ENCODE peak calls at places on chromosomes 2 and 18, in nine cellular contexts. K is right cardiac atrium, P is neural progenitor cell, A is lower lobe of right lung, V is aorta, R is fibroblast of lung, J is BE2C, I is HCT116, F is right lobe of liver. W is an unnamed sample.

GRCh38 chr2:236955675-236956618 is 129.7 kb upstream of the COPS8 start:
- DNase-seq in R (peak; percentile 47), I (no peak), P (peak; percentile 25), J (no peak), A (no peak), V (no peak), K (no peak), F (no peak), W (no peak)

GRCh38 chr2:76512421-76512820 is 801.7 kb upstream of the GCFC2 start:
- DNase-seq in K (no peak), J (no peak), P (no peak), F (no peak), I (no peak), V (no peak), R (no peak), A (no peak), W (no peak)

GRCh38 chr2:11395971-11396689 is 51.7 kb upstream of the ROCK2 start:
- DNase-seq in R (no peak), J (no peak), A (no peak), V (no peak), P (no peak), K (no peak), F (no peak), I (no peak), W (no peak)

GRCh38 chr2:209476367-209477191 is 52.7 kb downstream of the MAP2 start:
- DNase-seq in K (no peak), J (peak; percentile 36), V (no peak), I (no peak), P (no peak), A (no peak), F (no peak), R (peak; percentile 86), W (no peak)

GRCh38 chr2:147449323-147450080 is 395.3 kb upstream of the ACVR2A start:
- DNase-seq in R (peak; percentile 20), I (no peak), P (peak; percentile 76), A (no peak), J (no peak), V (no peak), F (no peak), K (no peak), W (no peak)

GRCh38 chr18:48433541-48433940 is 24.4 kb upstream of the ZBTB7C start:
- DNase-seq in V (no peak), I (no peak), J (no peak), R (peak; percentile 12), K (no peak), F (no peak), A (no peak), P (no peak), W (no peak)

GRCh38 chr2:239803102-239803763 is 221.9 kb downstream of the NDUFA10 start:
- DNase-seq in A (no peak), F (no peak), R (no peak), P (no peak), V (peak; percentile 40), K (peak; percentile 5), J (no peak), I (no peak), W (no peak)

GRCh38 chr2:149827585-149828156 is 240.1 kb upstream of the MMADHC start:
- DNase-seq in A (no peak), F (no peak), V (no peak), J (peak; percentile 10), K (no peak), P (no peak), R (peak; percentile 14), I (no peak), W (no peak)

GRCh38 chr2:35526741-35527140 is 828.8 kb upstream of the CRIM1 start:
- DNase-seq in J (no peak), I (no peak), K (no peak), R (peak; percentile 22), A (no peak), F (no peak), V (no peak), P (peak; percentile 15), W (no peak)

GRCh38 chr2:33521791-33522281 is 45.4 kb downstream of the RASGRP3 start:
- DNase-seq in K (no peak), F (no peak), V (no peak), J (no peak), R (peak; percentile 88), A (no peak), I (no peak), P (no peak), W (no peak)

GRCh38 chr2:39379643-39380524 is 57.2 kb downstream of the MAP4K3 start:
- DNase-seq in V (no peak), K (no peak), R (peak; percentile 61), F (no peak), P (peak; percentile 43), A (no peak), I (peak; percentile 12), J (peak; percentile 21), W (peak; percentile 23)

GRCh38 chr18:66316708-66317107 is 287.2 kb downstream of the CDH19 start:
- DNase-seq in V (no peak), R (no peak), K (no peak), I (no peak), P (peak; percentile 1), A (no peak), J (no peak), F (no peak), W (no peak)

GRCh38 chr2:50614056-50614455 is 417.9 kb downstream of the NRXN1 start:
- DNase-seq in J (no peak), V (no peak), K (no peak), P (no peak), I (no peak), A (no peak), F (no peak), R (peak; percentile 77), W (peak; percentile 11)

GRCh38 chr2:71064754-71065621 is 3.5 kb upstream of the NAGK start:
- DNase-seq in I (no peak), F (no peak), P (no peak), A (no peak), R (no peak), J (no peak), K (no peak), V (no peak), W (no peak)

GRCh38 chr18:63218472-63218871 is 101.1 kb downstream of the BCL2 start:
- DNase-seq in V (no peak), R (no peak), A (no peak), P (no peak), F (no peak), I (no peak), J (no peak), K (no peak), W (no peak)

GRCh38 chr2:237627463-237628321 is at the start of gene LRRFIP1:
- DNase-seq in K (peak; percentile 79), P (peak; percentile 76), V (peak; percentile 84), I (no peak), F (peak; percentile 46), J (peak; percentile 60), R (peak; percentile 34), A (no peak), W (no peak)

GRCh38 chr2:5187283-5187682 is 504.9 kb upstream of the SOX11 start:
- DNase-seq in J (no peak), P (no peak), R (no peak), A (no peak), F (no peak), I (no peak), K (no peak), V (no peak), W (no peak)

GRCh38 chr2:5188636-5189035 is 503.5 kb upstream of the SOX11 start:
- DNase-seq in K (no peak), I (no peak), F (no peak), P (no peak), A (no peak), V (no peak), R (no peak), J (no peak), W (no peak)

GRCh38 chr2:5183031-5183430 is 509.2 kb upstream of the SOX11 start:
- DNase-seq in P (no peak), V (no peak), I (no peak), A (no peak), F (no peak), K (no peak), R (no peak), J (no peak), W (no peak)
- H3K9me3 ChIP-seq in P (no peaks in the 10 kb centered on the region), V (no peaks in the 10 kb centered on the region), I (peaks cover 10% of the 10 kb centered on the region), A (no peaks in the 10 kb centered on the region), F (no peaks in the 10 kb centered on the region), K (no peaks in the 10 kb centered on the region), R (no peaks in the 10 kb centered on the region), J (peaks cover 2% of the 10 kb centered on the region), W (no peaks in the 10 kb centered on the region)

GRCh38 chr18:73355076-73355475 is 487.3 kb upstream of the NETO1 start:
- DNase-seq in R (peak; percentile 35), P (no peak), K (no peak), I (no peak), F (no peak), V (no peak), J (no peak), A (no peak), W (no peak)

GRCh38 chr18:73352546-73352945 is 484.8 kb upstream of the NETO1 start:
- DNase-seq in I (no peak), V (no peak), K (peak; percentile 44), F (no peak), R (no peak), P (no peak), A (no peak), J (peak; percentile 32), W (no peak)
- H3K9me3 ChIP-seq in I (peaks cover 31% of the 10 kb centered on the region), V (no peaks in the 10 kb centered on the region), K (no peaks in the 10 kb centered on the region), F (no peaks in the 10 kb centered on the region), R (no peaks in the 10 kb centered on the region), P (no peaks in the 10 kb centered on the region), A (no peaks in the 10 kb centered on the region), J (no peaks in the 10 kb centered on the region), W (no peaks in the 10 kb centered on the region)

GRCh38 chr2:59627599-59627998 is 925.9 kb downstream of the BCL11A start:
- DNase-seq in K (no peak), I (no peak), V (no peak), F (no peak), R (no peak), A (no peak), P (no peak), J (no peak), W (no peak)
- H3K9me3 ChIP-seq in K (no peaks in the 10 kb centered on the region), I (peaks cover 8% of the 10 kb centered on the region), V (no peaks in the 10 kb centered on the region), F (no peaks in the 10 kb centered on the region), R (no peaks in the 10 kb centered on the region), A (no peaks in the 10 kb centered on the region), P (no peaks in the 10 kb centered on the region), J (no peaks in the 10 kb centered on the region), W (no peaks in the 10 kb centered on the region)

GRCh38 chr2:170917219-170917851 is 11.7 kb upstream of the GORASP2 start:
- DNase-seq in A (no peak), J (no peak), K (no peak), I (no peak), V (no peak), F (no peak), R (no peak), P (peak; percentile 86), W (no peak)

GRCh38 chr2:170905864-170906263 is 23.2 kb upstream of the GORASP2 start:
- DNase-seq in I (no peak), P (peak; percentile 22), K (no peak), J (no peak), V (no peak), R (no peak), A (no peak), F (no peak), W (no peak)

DNA sequence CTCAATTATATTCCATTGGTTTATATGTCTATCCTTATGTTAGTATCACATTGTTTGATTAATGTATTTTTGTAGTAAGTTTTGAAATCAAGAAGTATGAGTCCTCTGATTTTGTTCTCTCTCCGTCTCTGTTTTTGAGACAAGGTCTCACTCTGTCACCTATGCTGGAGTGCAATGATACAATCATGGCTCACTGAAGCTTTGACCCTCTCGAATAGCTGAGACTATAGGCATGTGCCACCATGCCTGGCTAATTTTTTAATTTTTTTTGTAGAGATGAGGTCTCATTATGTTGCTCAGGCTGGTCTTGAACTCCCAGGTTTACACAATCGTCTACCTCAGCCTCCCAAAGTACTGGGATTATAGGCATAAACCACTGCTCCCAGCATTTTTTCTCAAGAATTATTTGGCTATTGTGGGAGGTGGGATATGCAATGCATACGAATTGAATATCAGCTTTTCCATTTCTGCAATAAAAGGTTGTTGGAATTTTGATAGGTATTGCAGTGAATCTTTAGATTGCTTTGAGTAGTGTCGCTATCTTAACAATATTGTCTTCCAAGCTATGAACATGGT is 17.7 kb upstream of the GORASP2 start:
- DNase-seq in R (no peak), J (no peak), K (no peak), P (no peak), F (no peak), V (no peak), A (no peak), I (no peak), W (no peak)
- H3K9me3 ChIP-seq in R (no peaks in the 10 kb centered on the region), J (no peaks in the 10 kb centered on the region), K (peaks cover 4% of the 10 kb centered on the region), P (peaks cover 9% of the 10 kb centered on the region), F (no peaks in the 10 kb centered on the region), V (peaks cover 10% of the 10 kb centered on the region), A (peaks cover 47% of the 10 kb centered on the region), I (no peaks in the 10 kb centered on the region), W (peaks cover 21% of the 10 kb centered on the region)

W was measured in AG04450.